ENCODE peak calls at places on chromosomes 12 and 14, in ten cellular contexts. H is memory B cell, R is caudate nucleus, P is fibroblast of the conjunctiva, O is astrocyte of the spinal cord, A is psoas muscle, W is H7, J is nephron progenitor cell, X is progenitor cell of endocrine pancreas, D is HT-29. S is an unnamed sample.
A peak's percentile ranks its signal among the peaks of the same experiment; 100 is the strongest.

GRCh38 chr14:27338012-27338411 is 740.2 kb upstream of the NOVA1 start:
- DNase-seq in H (no peak), R (no peak), O (no peak), D (no peak), P (no peak), A (no peak), J (no peak), X (no peak), W (no peak), S (no peak)

GRCh38 chr12:125214289-125214688 is 149.1 kb downstream of the AACS start:
- DNase-seq in W (no peak), P (no peak), O (no peak), D (no peak), R (no peak), H (no peak), X (no peak), A (no peak), J (no peak), S (no peak)

GRCh38 chr14:70008457-70008856 is 129.2 kb downstream of the SMOC1 start:
- DNase-seq in A (no peak), D (no peak), P (no peak), H (no peak), R (no peak), J (peak; percentile 35), X (no peak), W (no peak), O (no peak), S (no peak)

GRCh38 chr12:100229036-100229635 is 28.5 kb downstream of the ACTR6 start:
- DNase-seq in D (peak; percentile 54), J (no peak), X (no peak), H (no peak), A (no peak), W (no peak), R (no peak), O (no peak), P (no peak), S (no peak)

GRCh38 chr12:113860950-113861349 is 105.2 kb downstream of the RBM19 start:
- DNase-seq in W (peak; percentile 63), H (no peak), P (peak; percentile 90), O (peak; percentile 90), X (no peak), J (no peak), D (no peak), A (no peak), R (no peak), S (no peak)

GRCh38 chr12:114163766-114164165 is 197.6 kb upstream of the RBM19 start:
- DNase-seq in H (no peak), J (no peak), W (no peak), R (no peak), P (peak; percentile 4), O (peak; percentile 85), A (no peak), X (no peak), D (peak; percentile 21), S (no peak)

GRCh38 chr12:123531091-123531490 is 2.4 kb downstream of the RILPL1 start:
- DNase-seq in J (no peak), R (no peak), H (no peak), A (peak; percentile 27), X (no peak), W (no peak), P (no peak), D (no peak), O (no peak), S (no peak)

GRCh38 chr12:6950944-6951540 is at the start of gene PTPN6:
- DNase-seq in D (no peak), H (peak; percentile 69), A (no peak), W (peak; percentile 67), O (no peak), R (no peak), X (no peak), P (no peak), J (no peak), S (no peak)

GRCh38 chr14:68824517-68825347 is 31.9 kb upstream of the ZFP36L1 start:
- DNase-seq in J (peak; percentile 87), O (peak; percentile 69), W (peak; percentile 92), P (peak; percentile 55), X (peak; percentile 64), H (peak; percentile 35), D (peak; percentile 84), R (peak; percentile 38), A (peak; percentile 89), S (peak; percentile 94)

GRCh38 chr12:132427999-132428871 is 61.7 kb upstream of the FBRSL1 start:
- DNase-seq in H (no peak), J (no peak), W (peak; percentile 79), O (no peak), D (peak; percentile 88), A (no peak), P (no peak), X (no peak), R (no peak), S (no peak)

GRCh38 chr14:104390221-104390931 is 189.2 kb upstream of the C14orf180 start:
- DNase-seq in J (no peak), H (no peak), X (peak; percentile 7), O (no peak), D (no peak), P (no peak), R (no peak), A (no peak), W (peak; percentile 51), S (no peak)

GRCh38 chr14:92657457-92658142 is 90.8 kb downstream of the LGMN start:
- DNase-seq in P (no peak), D (no peak), J (no peak), R (no peak), A (peak; percentile 51), H (no peak), O (no peak), X (no peak), W (peak; percentile 64), S (no peak)

GRCh38 chr12:91722072-91722471 is 423.6 kb downstream of the BTG1 start:
- DNase-seq in O (no peak), R (no peak), A (no peak), D (no peak), P (no peak), X (no peak), J (no peak), W (no peak), H (no peak), S (no peak)

GRCh38 chr14:29810657-29811056 is 117.0 kb downstream of the PRKD1 start:
- DNase-seq in W (no peak), D (no peak), A (no peak), H (no peak), P (peak; percentile 39), O (no peak), X (no peak), J (no peak), R (no peak), S (no peak)

GRCh38 chr14:99655521-99655920 is 10.6 kb downstream of the HHIPL1 start:
- DNase-seq in W (no peak), D (no peak), J (no peak), O (no peak), R (no peak), P (no peak), A (no peak), H (no peak), X (no peak), S (no peak)

GRCh38 chr12:70581199-70581598 is 56.0 kb downstream of the PTPRB start:
- DNase-seq in A (no peak), W (no peak), P (no peak), R (no peak), H (no peak), X (no peak), J (no peak), O (no peak), D (no peak), S (no peak)

GRCh38 chr14:98957211-98958047 is 314.6 kb downstream of the BCL11B start:
- DNase-seq in X (no peak), H (no peak), J (no peak), W (peak; percentile 12), D (peak; percentile 41), O (peak; percentile 74), R (no peak), P (peak; percentile 86), A (peak; percentile 72), S (no peak)

S was measured in WTC11.